ENCODE peak calls at places on chromosomes 1 and 21, in nine cellular contexts. T, F, M, V, D, R, I, A and J are unnamed samples.

GRCh38 chr1:58909162-58909560 is 125.3 kb upstream of the JUN start:
- DNase-seq in T (no peak), F (no peak), M (no peak), V (no peak), D (no peak), R (peak; percentile 1), I (peak; percentile 99), A (no peak), J (no peak)

GRCh38 chr1:50352428-50352827 is 70.8 kb downstream of the DMRTA2 start:
- DNase-seq in T (no peak), F (no peak), M (no peak), V (no peak), D (no peak), R (no peak), I (no peak), A (no peak), J (no peak)

GRCh38 chr1:170927955-170928850 is 7.1 kb upstream of the MROH9 start:
- DNase-seq in T (no peak), F (no peak), M (no peak), V (peak; percentile 10), D (no peak), R (no peak), I (no peak), A (no peak), J (no peak)

GRCh38 chr1:101196668-101197067 is 40.2 kb upstream of the S1PR1 start:
- DNase-seq in T (no peak), F (no peak), M (no peak), V (no peak), D (no peak), R (no peak), I (no peak), A (no peak), J (no peak)

GRCh38 chr1:53091841-53092645 is 30.0 kb downstream of the PODN start:
- DNase-seq in T (peak; percentile 80), F (no peak), M (no peak), V (no peak), D (no peak), R (no peak), I (no peak), A (no peak), J (no peak)

GRCh38 chr1:86466986-86467385 is 1.7 kb upstream of the CLCA1 start:
- DNase-seq in T (no peak), F (no peak), M (no peak), V (no peak), D (no peak), R (no peak), I (no peak), A (no peak), J (no peak)

GRCh38 chr1:31273619-31274018 is 23.0 kb downstream of the SNRNP40 start:
- DNase-seq in T (no peak), F (no peak), M (no peak), V (no peak), D (no peak), R (no peak), I (no peak), A (no peak), J (no peak)

GRCh38 chr1:40257313-40257687 is 736 bp upstream of the ZMPSTE24 start:
- DNase-seq in T (no peak), F (no peak), M (no peak), V (peak; percentile 48), D (no peak), R (no peak), I (peak; percentile 53), A (no peak), J (peak; percentile 35)

GRCh38 chr1:210132582-210132981 is 100.0 kb upstream of the SERTAD4 start:
- DNase-seq in T (no peak), F (no peak), M (no peak), V (peak; percentile 59), D (peak; percentile 77), R (no peak), I (peak; percentile 30), A (no peak), J (no peak)

GRCh38 chr1:174157157-174157806 is 2.0 kb upstream of the RABGAP1L start:
- DNase-seq in T (no peak), F (peak; percentile 13), M (no peak), V (no peak), D (no peak), R (no peak), I (no peak), A (peak; percentile 74), J (no peak)

GRCh38 chr1:55103891-55104290 is 64.5 kb downstream of the PCSK9 start:
- DNase-seq in T (no peak), F (no peak), M (no peak), V (no peak), D (no peak), R (no peak), I (no peak), A (no peak), J (no peak)

GRCh38 chr1:34688358-34688757 is 66.5 kb upstream of the GJB5 start:
- DNase-seq in T (no peak), F (no peak), M (no peak), V (peak; percentile 26), D (no peak), R (no peak), I (no peak), A (no peak), J (no peak)

GRCh38 chr1:162973381-162973795 is 95.8 kb upstream of the RGS4 start:
- DNase-seq in T (no peak), F (no peak), M (no peak), V (no peak), D (no peak), R (no peak), I (no peak), A (no peak), J (no peak)

GRCh38 chr1:201471772-201472171 is 2.8 kb upstream of the PHLDA3 start:
- DNase-seq in T (no peak), F (no peak), M (no peak), V (no peak), D (no peak), R (no peak), I (peak; percentile 18), A (no peak), J (no peak)

GRCh38 chr1:221141606-221142285 is 262.5 kb downstream of the HLX start:
- DNase-seq in T (no peak), F (no peak), M (no peak), V (no peak), D (no peak), R (no peak), I (no peak), A (no peak), J (no peak)

GRCh38 chr1:112298558-112298957 is 97.5 kb upstream of the CTTNBP2NL start:
- DNase-seq in T (no peak), F (no peak), M (no peak), V (peak; percentile 54), D (peak; percentile 43), R (peak; percentile 64), I (peak; percentile 54), A (peak; percentile 43), J (peak; percentile 8)

GRCh38 chr1:23013657-23014056 is 2.0 kb downstream of the TEX46 start:
- DNase-seq in T (no peak), F (no peak), M (no peak), V (no peak), D (peak; percentile 13), R (peak; percentile 52), I (peak; percentile 22), A (no peak), J (peak; percentile 25)

GRCh38 chr1:200704991-200705390 is 33.7 kb upstream of the CAMSAP2 start:
- DNase-seq in T (no peak), F (no peak), M (no peak), V (no peak), D (no peak), R (no peak), I (no peak), A (no peak), J (no peak)

GRCh38 chr1:10325521-10325920 is 73.3 kb upstream of the PGD start:
- DNase-seq in T (no peak), F (no peak), M (no peak), V (no peak), D (no peak), R (no peak), I (no peak), A (no peak), J (no peak)

GRCh38 chr1:177983824-177984528 is 14.1 kb upstream of the SEC16B start:
- DNase-seq in T (peak; percentile 28), F (no peak), M (no peak), V (peak; percentile 78), D (peak; percentile 48), R (peak; percentile 61), I (peak; percentile 88), A (no peak), J (peak; percentile 96)

GRCh38 chr21:15967661-15968060 is 237.9 kb downstream of the USP25 start:
- DNase-seq in T (no peak), F (no peak), M (no peak), V (no peak), D (no peak), R (no peak), I (no peak), A (no peak), J (no peak)

GRCh38 chr1:83545450-83545849 is 453.5 kb downstream of the TTLL7 start:
- DNase-seq in T (no peak), F (no peak), M (no peak), V (no peak), D (no peak), R (no peak), I (peak; percentile 15), A (no peak), J (peak; percentile 87)

GRCh38 chr1:36089393-36090121 is 865 bp downstream of the ADPRS start:
- DNase-seq in T (no peak), F (no peak), M (no peak), V (peak; percentile 59), D (peak; percentile 37), R (no peak), I (peak; percentile 64), A (no peak), J (no peak)

GRCh38 chr1:209232759-209233158 is 350.8 kb upstream of the CAMK1G start:
- DNase-seq in T (no peak), F (no peak), M (no peak), V (no peak), D (no peak), R (no peak), I (no peak), A (no peak), J (no peak)

GRCh38 chr1:70462611-70463010 is 51.5 kb downstream of the CTH start:
- DNase-seq in T (no peak), F (no peak), M (no peak), V (no peak), D (no peak), R (no peak), I (no peak), A (no peak), J (no peak)

GRCh38 chr1:206010101-206010500 is 6.9 kb upstream of the RAB7B start:
- DNase-seq in T (no peak), F (no peak), M (no peak), V (no peak), D (peak; percentile 57), R (peak; percentile 43), I (no peak), A (no peak), J (no peak)

GRCh38 chr1:183576537-183576936 is 13.7 kb downstream of the NCF2 start:
- DNase-seq in T (peak; percentile 50), F (no peak), M (no peak), V (no peak), D (peak; percentile 60), R (no peak), I (no peak), A (no peak), J (no peak)

GRCh38 chr1:41102208-41102607 is 80.7 kb upstream of the SLFNL1 start:
- DNase-seq in T (peak; percentile 90), F (no peak), M (no peak), V (peak; percentile 72), D (no peak), R (no peak), I (no peak), A (no peak), J (peak; percentile 85)